ENCODE peak calls at places on chromosomes 16 and 17, in seven cellular contexts. One of them, this sample, is unnamed.

GRCh38 chr17:81403040-81403467 is 7.8 kb downstream of the BAHCC1 start:
- DNase-seq in GM04504: no peak
- DNase-seq in right atrium auricular region: no peak
- DNase-seq in astrocyte of the cerebellum: no peak
- DNase-seq in neural crest cell: no peak
- DNase-seq in tibial nerve: no peak
- DNase-seq in amygdala: no peak
- DNase-seq in this sample: no peak

GRCh38 chr17:38703742-38704644 is 1.1 kb upstream of the MLLT6 start:
- DNase-seq in amygdala: no peak
- DNase-seq in astrocyte of the cerebellum: no peak
- DNase-seq in GM04504: no peak
- DNase-seq in neural crest cell: peak; percentile 72
- DNase-seq in tibial nerve: peak; percentile 57
- DNase-seq in right atrium auricular region: peak; percentile 78
- DNase-seq in this sample: peak; percentile 49

GRCh38 chr17:71180801-71181385 is 939.9 kb upstream of the SOX9 start:
- DNase-seq in tibial nerve: no peak
- DNase-seq in right atrium auricular region: no peak
- DNase-seq in neural crest cell: no peak
- DNase-seq in GM04504: peak; percentile 71
- DNase-seq in amygdala: no peak
- DNase-seq in astrocyte of the cerebellum: peak; percentile 13
- DNase-seq in this sample: no peak

GRCh38 chr16:89269805-89270665 is 52.5 kb downstream of the ZNF778 start:
- DNase-seq in right atrium auricular region: no peak
- DNase-seq in amygdala: no peak
- DNase-seq in neural crest cell: no peak
- DNase-seq in astrocyte of the cerebellum: no peak
- DNase-seq in GM04504: no peak
- DNase-seq in tibial nerve: no peak
- DNase-seq in this sample: no peak

GRCh38 chr16:1354815-1355214 is 3.1 kb downstream of the GNPTG start:
- DNase-seq in neural crest cell: no peak
- DNase-seq in GM04504: no peak
- DNase-seq in astrocyte of the cerebellum: no peak
- DNase-seq in tibial nerve: no peak
- DNase-seq in right atrium auricular region: no peak
- DNase-seq in amygdala: no peak
- DNase-seq in this sample: no peak

GRCh38 chr16:59164461-59164860 is 430.3 kb upstream of the GOT2 start:
- DNase-seq in neural crest cell: peak; percentile 5
- DNase-seq in tibial nerve: no peak
- DNase-seq in right atrium auricular region: no peak
- DNase-seq in astrocyte of the cerebellum: peak; percentile 5
- DNase-seq in amygdala: no peak
- DNase-seq in GM04504: no peak
- DNase-seq in this sample: no peak

GRCh38 chr17:27805520-27806146 is 5.3 kb upstream of the NOS2 start:
- DNase-seq in astrocyte of the cerebellum: peak; percentile 75
- DNase-seq in GM04504: peak; percentile 56
- DNase-seq in right atrium auricular region: peak; percentile 92
- DNase-seq in amygdala: peak; percentile 72
- DNase-seq in neural crest cell: peak; percentile 84
- DNase-seq in tibial nerve: peak; percentile 72
- DNase-seq in this sample: peak; percentile 83

GRCh38 chr16:72763927-72764628 is 283.9 kb downstream of the ZFHX3 start:
- DNase-seq in GM04504: no peak
- DNase-seq in amygdala: no peak
- DNase-seq in neural crest cell: no peak
- DNase-seq in astrocyte of the cerebellum: no peak
- DNase-seq in tibial nerve: no peak
- DNase-seq in right atrium auricular region: no peak
- DNase-seq in this sample: no peak

GRCh38 chr16:19136549-19137196 is 22.9 kb downstream of the ITPRIPL2 start:
- DNase-seq in right atrium auricular region: no peak
- DNase-seq in amygdala: no peak
- DNase-seq in neural crest cell: no peak
- DNase-seq in tibial nerve: no peak
- DNase-seq in GM04504: no peak
- DNase-seq in astrocyte of the cerebellum: no peak
- DNase-seq in this sample: no peak

GRCh38 chr17:81822996-81823799 is 9.9 kb downstream of the MCRIP1 start:
- DNase-seq in amygdala: no peak
- DNase-seq in GM04504: no peak
- DNase-seq in right atrium auricular region: no peak
- DNase-seq in neural crest cell: no peak
- DNase-seq in astrocyte of the cerebellum: no peak
- DNase-seq in tibial nerve: no peak
- DNase-seq in this sample: no peak

GRCh38 chr16:72664122-72664479 is 383.8 kb downstream of the ZFHX3 start:
- DNase-seq in neural crest cell: no peak
- DNase-seq in tibial nerve: no peak
- DNase-seq in amygdala: no peak
- DNase-seq in astrocyte of the cerebellum: no peak
- DNase-seq in right atrium auricular region: no peak
- DNase-seq in GM04504: no peak
- DNase-seq in this sample: no peak

GRCh38 chr17:57268176-57268575 is 11.9 kb downstream of the MSI2 start:
- DNase-seq in neural crest cell: no peak
- DNase-seq in tibial nerve: no peak
- DNase-seq in GM04504: no peak
- DNase-seq in astrocyte of the cerebellum: no peak
- DNase-seq in amygdala: no peak
- DNase-seq in right atrium auricular region: no peak
- DNase-seq in this sample: no peak

GRCh38 chr16:58628845-58629680 is 563 bp downstream of the CNOT1 start:
- DNase-seq in right atrium auricular region: peak; percentile 74
- DNase-seq in astrocyte of the cerebellum: no peak
- DNase-seq in GM04504: no peak
- DNase-seq in tibial nerve: peak; percentile 23
- DNase-seq in neural crest cell: peak; percentile 4
- DNase-seq in amygdala: peak; percentile 51
- DNase-seq in this sample: peak; percentile 32

GRCh38 chr17:43713494-43714162 is 45.0 kb downstream of the SOST start:
- DNase-seq in GM04504: no peak
- DNase-seq in neural crest cell: peak; percentile 31
- DNase-seq in tibial nerve: no peak
- DNase-seq in right atrium auricular region: no peak
- DNase-seq in astrocyte of the cerebellum: no peak
- DNase-seq in amygdala: no peak
- DNase-seq in this sample: peak; percentile 36

GRCh38 chr17:34865696-34866095 is 95.6 kb downstream of the CCT6B start:
- DNase-seq in astrocyte of the cerebellum: no peak
- DNase-seq in amygdala: no peak
- DNase-seq in GM04504: no peak
- DNase-seq in tibial nerve: no peak
- DNase-seq in neural crest cell: no peak
- DNase-seq in right atrium auricular region: no peak
- DNase-seq in this sample: no peak

GRCh38 chr16:84484579-84485254 is 19.7 kb downstream of the MEAK7 start:
- DNase-seq in GM04504: peak; percentile 36
- DNase-seq in neural crest cell: peak; percentile 69
- DNase-seq in right atrium auricular region: peak; percentile 66
- DNase-seq in tibial nerve: peak; percentile 48
- DNase-seq in amygdala: peak; percentile 57
- DNase-seq in astrocyte of the cerebellum: peak; percentile 42
- DNase-seq in this sample: peak; percentile 76

GRCh38 chr16:65280988-65281530 is 159.2 kb upstream of the CDH11 start:
- DNase-seq in neural crest cell: no peak
- DNase-seq in right atrium auricular region: no peak
- DNase-seq in amygdala: no peak
- DNase-seq in tibial nerve: no peak
- DNase-seq in GM04504: no peak
- DNase-seq in astrocyte of the cerebellum: no peak
- DNase-seq in this sample: no peak

GRCh38 chr17:49130891-49131290 is 1.7 kb upstream of the B4GALNT2 start:
- DNase-seq in amygdala: no peak
- DNase-seq in astrocyte of the cerebellum: no peak
- DNase-seq in right atrium auricular region: no peak
- DNase-seq in tibial nerve: no peak
- DNase-seq in GM04504: no peak
- DNase-seq in neural crest cell: no peak
- DNase-seq in this sample: no peak

GRCh38 chr17:19533718-19534561 is at the start of gene SLC47A1:
- DNase-seq in GM04504: no peak
- DNase-seq in right atrium auricular region: no peak
- DNase-seq in amygdala: no peak
- DNase-seq in neural crest cell: peak; percentile 22
- DNase-seq in tibial nerve: no peak
- DNase-seq in astrocyte of the cerebellum: no peak
- DNase-seq in this sample: peak; percentile 43

GRCh38 chr16:66420396-66420795 is 6.7 kb upstream of the BEAN1 start:
- DNase-seq in right atrium auricular region: no peak
- DNase-seq in amygdala: no peak
- DNase-seq in GM04504: no peak
- DNase-seq in tibial nerve: no peak
- DNase-seq in astrocyte of the cerebellum: no peak
- DNase-seq in neural crest cell: no peak
- DNase-seq in this sample: no peak

GRCh38 chr16:80923356-80923755 is 83.3 kb downstream of the CMC2 start:
- DNase-seq in tibial nerve: no peak
- DNase-seq in astrocyte of the cerebellum: no peak
- DNase-seq in GM04504: no peak
- DNase-seq in amygdala: no peak
- DNase-seq in neural crest cell: no peak
- DNase-seq in right atrium auricular region: no peak
- DNase-seq in this sample: no peak

GRCh38 chr17:79125503-79125902 is 50.9 kb downstream of the ENGASE start:
- DNase-seq in amygdala: no peak
- DNase-seq in right atrium auricular region: no peak
- DNase-seq in astrocyte of the cerebellum: no peak
- DNase-seq in GM04504: no peak
- DNase-seq in neural crest cell: no peak
- DNase-seq in tibial nerve: no peak
- DNase-seq in this sample: no peak

GRCh38 chr16:4795181-4795827 is at the start of gene SMIM22:
- DNase-seq in amygdala: no peak
- DNase-seq in tibial nerve: no peak
- DNase-seq in right atrium auricular region: no peak
- DNase-seq in neural crest cell: no peak
- DNase-seq in astrocyte of the cerebellum: no peak
- DNase-seq in GM04504: no peak
- DNase-seq in this sample: no peak

GRCh38 chr16:49081556-49081955 is 200.1 kb downstream of the CBLN1 start:
- DNase-seq in amygdala: no peak
- DNase-seq in astrocyte of the cerebellum: no peak
- DNase-seq in GM04504: no peak
- DNase-seq in right atrium auricular region: no peak
- DNase-seq in tibial nerve: no peak
- DNase-seq in neural crest cell: no peak
- DNase-seq in this sample: no peak

GRCh38 chr16:27739606-27740357 is 189.8 kb downstream of the KATNIP start:
- DNase-seq in astrocyte of the cerebellum: no peak
- DNase-seq in right atrium auricular region: no peak
- DNase-seq in GM04504: no peak
- DNase-seq in neural crest cell: no peak
- DNase-seq in amygdala: no peak
- DNase-seq in tibial nerve: no peak
- DNase-seq in this sample: no peak

GRCh38 chr16:9046667-9047055 is 44.8 kb upstream of the HAPSTR1 start:
- DNase-seq in amygdala: no peak
- DNase-seq in astrocyte of the cerebellum: no peak
- DNase-seq in tibial nerve: no peak
- DNase-seq in GM04504: no peak
- DNase-seq in right atrium auricular region: no peak
- DNase-seq in neural crest cell: no peak
- DNase-seq in this sample: no peak

GRCh38 chr17:83192161-83192788 is 112.9 kb downstream of the METRNL start:
- DNase-seq in astrocyte of the cerebellum: no peak
- DNase-seq in tibial nerve: peak; percentile 74
- DNase-seq in neural crest cell: no peak
- DNase-seq in amygdala: no peak
- DNase-seq in right atrium auricular region: peak; percentile 75
- DNase-seq in GM04504: no peak
- DNase-seq in this sample: no peak

GRCh38 chr17:34567665-34568064 is 11.7 kb upstream of the TMEM132E start:
- DNase-seq in tibial nerve: no peak
- DNase-seq in right atrium auricular region: no peak
- DNase-seq in astrocyte of the cerebellum: no peak
- DNase-seq in neural crest cell: no peak
- DNase-seq in amygdala: no peak
- DNase-seq in GM04504: no peak
- DNase-seq in this sample: no peak

GRCh38 chr17:75828741-75829140 is 15.5 kb downstream of the UNC13D start:
- DNase-seq in astrocyte of the cerebellum: no peak
- DNase-seq in tibial nerve: no peak
- DNase-seq in amygdala: no peak
- DNase-seq in right atrium auricular region: no peak
- DNase-seq in GM04504: no peak
- DNase-seq in neural crest cell: no peak
- DNase-seq in this sample: no peak

GRCh38 chr16:28149016-28149888 is 62.5 kb downstream of the XPO6 start:
- DNase-seq in astrocyte of the cerebellum: no peak
- DNase-seq in right atrium auricular region: no peak
- DNase-seq in GM04504: no peak
- DNase-seq in tibial nerve: no peak
- DNase-seq in neural crest cell: no peak
- DNase-seq in amygdala: no peak
- DNase-seq in this sample: no peak

GRCh38 chr16:48526058-48526957 is 83.7 kb downstream of the N4BP1 start:
- DNase-seq in right atrium auricular region: no peak
- DNase-seq in neural crest cell: no peak
- DNase-seq in astrocyte of the cerebellum: no peak
- DNase-seq in GM04504: no peak
- DNase-seq in tibial nerve: no peak
- DNase-seq in amygdala: no peak
- DNase-seq in this sample: no peak

GRCh38 chr17:8867361-8867981 is at the start of gene PIK3R6:
- DNase-seq in astrocyte of the cerebellum: no peak
- DNase-seq in amygdala: no peak
- DNase-seq in neural crest cell: no peak
- DNase-seq in GM04504: no peak
- DNase-seq in right atrium auricular region: no peak
- DNase-seq in tibial nerve: no peak
- DNase-seq in this sample: no peak